ENCODE peak calls at places on chromosome 10, in four cellular contexts. M is stimulated activated CD4-positive, alpha-beta T cell treated with anti-CD3 and anti-CD28 coated beads, Interleukin-4, amount 100 ng/mL, for 1 hour; K is NB4; Z is NCI-H2029 treated with DMSO at 0.1 percent for 48 hours. D is an unnamed sample.

GRCh38 chr10:132665946-132666732 is 119.8 kb downstream of the NKX6-2 start:
- DNase-seq in M (no peak), K (peak), Z (no peak), D (no peak)

GRCh38 chr10:69048103-69048502 is 39.8 kb upstream of the SRGN start:
- DNase-seq in M (no peak), K (peak), Z (no peak), D (no peak)

GRCh38 chr10:46216836-46217748 is 69.7 kb upstream of the ANTXRL start:
- DNase-seq in M (no peak), K (peak), Z (no peak), D (no peak)

GRCh38 chr10:30488319-30488718 is 54.3 kb downstream of the MAP3K8 start:
- DNase-seq in M (no peak), K (peak), Z (no peak), D (no peak)

GRCh38 chr10:29583674-29584073 is 51.1 kb downstream of the SVIL start:
- DNase-seq in M (no peak), K (no peak), Z (no peak), D (no peak)

GRCh38 chr10:99430116-99430450 is 341 bp downstream of the GOT1 start:
- DNase-seq in M (no peak), K (no peak), Z (no peak), D (no peak)

GRCh38 chr10:69045441-69046300 is 42.2 kb upstream of the SRGN start:
- DNase-seq in M (no peak), K (peak), Z (no peak), D (no peak)

GRCh38 chr10:25384618-25385017 is 209.8 kb downstream of the GPR158 start:
- DNase-seq in M (no peak), K (no peak), Z (no peak), D (peak)

GRCh38 chr10:86292462-86293322 is 73.9 kb downstream of the GRID1 start:
- DNase-seq in M (no peak), K (no peak), Z (no peak), D (no peak)

GRCh38 chr10:68083953-68084352 is 8.9 kb upstream of the HERC4 start:
- DNase-seq in M (no peak), K (no peak), Z (no peak), D (no peak)

GRCh38 chr10:14383266-14383665 is 52.5 kb upstream of the FRMD4A start:
- DNase-seq in M (no peak), K (no peak), Z (no peak), D (no peak)

GRCh38 chr10:78687616-78688015 is 381.1 kb upstream of the ZMIZ1 start:
- DNase-seq in M (no peak), K (no peak), Z (no peak), D (no peak)

GRCh38 chr10:44978570-44979280 is at the start of gene DEPP1:
- DNase-seq in M (no peak), K (no peak), Z (peak), D (peak)

GRCh38 chr10:85611746-85612377 is 754.7 kb downstream of the GRID1 start:
- DNase-seq in M (no peak), K (no peak), Z (no peak), D (no peak)

GRCh38 chr10:130970341-130971122 is 341.0 kb downstream of the TCERG1L start:
- DNase-seq in M (no peak), K (no peak), Z (no peak), D (no peak)

GRCh38 chr10:29876008-29876555 is 183.3 kb downstream of the JCAD start:
- DNase-seq in M (no peak), K (no peak), Z (no peak), D (no peak)

GRCh38 chr10:86139066-86139657 is 227.4 kb downstream of the GRID1 start:
- DNase-seq in M (peak), K (peak), Z (no peak), D (peak)